ENCODE peak calls at places on chromosomes 12 and 14, in nine cellular contexts. One of them, this sample, is unnamed. For H3K27me3, the result is how much of the 10 kb centered on the place peaks cover.

GRCh38 chr12:77845831-77846230 is 15.1 kb downstream of the NAV3 start:
- DNase-seq in heart left ventricle: no peak
- DNase-seq in dorsolateral prefrontal cortex: no peak
- DNase-seq in Panc1: no peak
- DNase-seq in brain microvascular endothelial cell: peak
- DNase-seq in K562: no peak
- DNase-seq in psoas muscle: no peak
- DNase-seq in heart right ventricle: no peak
- DNase-seq in hepatocyte: no peak
- DNase-seq in this sample: no peak

GRCh38 chr12:99809921-99810320 is 162.4 kb downstream of the GARIN6 start:
- DNase-seq in heart right ventricle: no peak
- DNase-seq in heart left ventricle: no peak
- DNase-seq in hepatocyte: peak
- DNase-seq in dorsolateral prefrontal cortex: no peak
- DNase-seq in Panc1: no peak
- DNase-seq in brain microvascular endothelial cell: no peak
- DNase-seq in psoas muscle: no peak
- DNase-seq in K562: no peak
- DNase-seq in this sample: no peak

GRCh38 chr12:128802756-128803155 is 21.0 kb downstream of the SLC15A4 start:
- DNase-seq in brain microvascular endothelial cell: no peak
- DNase-seq in dorsolateral prefrontal cortex: no peak
- DNase-seq in heart right ventricle: no peak
- DNase-seq in K562: no peak
- DNase-seq in psoas muscle: peak
- DNase-seq in Panc1: no peak
- DNase-seq in hepatocyte: no peak
- DNase-seq in heart left ventricle: no peak
- DNase-seq in this sample: no peak

GRCh38 chr12:114697741-114698565 is 14.0 kb upstream of the TBX3 start:
- DNase-seq in hepatocyte: peak
- DNase-seq in heart right ventricle: no peak
- DNase-seq in Panc1: no peak
- DNase-seq in brain microvascular endothelial cell: no peak
- DNase-seq in K562: no peak
- DNase-seq in heart left ventricle: no peak
- DNase-seq in dorsolateral prefrontal cortex: no peak
- DNase-seq in psoas muscle: no peak
- DNase-seq in this sample: no peak

GRCh38 chr14:105379946-105380345 is 18.4 kb upstream of the TEX22 start:
- DNase-seq in K562: no peak
- DNase-seq in dorsolateral prefrontal cortex: no peak
- DNase-seq in heart left ventricle: no peak
- DNase-seq in hepatocyte: no peak
- DNase-seq in psoas muscle: peak
- DNase-seq in brain microvascular endothelial cell: no peak
- DNase-seq in heart right ventricle: no peak
- DNase-seq in Panc1: no peak
- DNase-seq in this sample: no peak

GRCh38 chr12:120625557-120626419 is 14.6 kb upstream of the CABP1 start:
- DNase-seq in Panc1: no peak
- DNase-seq in dorsolateral prefrontal cortex: no peak
- DNase-seq in heart left ventricle: no peak
- DNase-seq in hepatocyte: no peak
- DNase-seq in heart right ventricle: no peak
- DNase-seq in psoas muscle: no peak
- DNase-seq in K562: peak
- DNase-seq in brain microvascular endothelial cell: no peak
- DNase-seq in this sample: no peak

GRCh38 chr14:90740081-90740480 is 76.1 kb downstream of the TTC7B start:
- DNase-seq in hepatocyte: no peak
- DNase-seq in dorsolateral prefrontal cortex: no peak
- DNase-seq in psoas muscle: no peak
- DNase-seq in K562: no peak
- DNase-seq in brain microvascular endothelial cell: no peak
- DNase-seq in heart right ventricle: no peak
- DNase-seq in Panc1: no peak
- DNase-seq in heart left ventricle: no peak
- DNase-seq in this sample: peak

GRCh38 chr12:70638639-70639349 is 1.6 kb upstream of the PTPRB start:
- DNase-seq in dorsolateral prefrontal cortex: no peak
- DNase-seq in heart right ventricle: no peak
- DNase-seq in heart left ventricle: no peak
- DNase-seq in hepatocyte: no peak
- DNase-seq in Panc1: no peak
- DNase-seq in brain microvascular endothelial cell: no peak
- DNase-seq in psoas muscle: no peak
- DNase-seq in K562: no peak
- DNase-seq in this sample: no peak

GRCh38 chr12:79370021-79370420 is 320.7 kb downstream of the PAWR start:
- DNase-seq in hepatocyte: no peak
- DNase-seq in psoas muscle: no peak
- DNase-seq in heart right ventricle: no peak
- DNase-seq in Panc1: no peak
- DNase-seq in brain microvascular endothelial cell: peak
- DNase-seq in K562: no peak
- DNase-seq in heart left ventricle: no peak
- DNase-seq in dorsolateral prefrontal cortex: no peak
- DNase-seq in this sample: no peak

GRCh38 chr12:116454950-116455447 is 104.2 kb upstream of the MAP1LC3B2 start:
- DNase-seq in Panc1: peak
- DNase-seq in K562: no peak
- DNase-seq in heart left ventricle: no peak
- DNase-seq in hepatocyte: peak
- DNase-seq in brain microvascular endothelial cell: peak
- DNase-seq in dorsolateral prefrontal cortex: no peak
- DNase-seq in psoas muscle: no peak
- DNase-seq in heart right ventricle: no peak
- DNase-seq in this sample: no peak

GRCh38 chr14:91654836-91655235 is 77.0 kb downstream of the CATSPERB start:
- DNase-seq in heart right ventricle: no peak
- DNase-seq in Panc1: no peak
- DNase-seq in heart left ventricle: no peak
- DNase-seq in hepatocyte: no peak
- DNase-seq in K562: no peak
- DNase-seq in psoas muscle: no peak
- DNase-seq in dorsolateral prefrontal cortex: no peak
- DNase-seq in brain microvascular endothelial cell: no peak
- DNase-seq in this sample: no peak

GRCh38 chr12:86727151-86727550 is 471.0 kb upstream of the MGAT4C start:
- DNase-seq in heart right ventricle: no peak
- DNase-seq in psoas muscle: no peak
- DNase-seq in Panc1: no peak
- DNase-seq in brain microvascular endothelial cell: no peak
- DNase-seq in heart left ventricle: no peak
- DNase-seq in dorsolateral prefrontal cortex: no peak
- DNase-seq in K562: no peak
- DNase-seq in hepatocyte: no peak
- DNase-seq in this sample: no peak

GRCh38 chr12:19616781-19617180 is 177.5 kb downstream of the AEBP2 start:
- DNase-seq in Panc1: no peak
- DNase-seq in heart right ventricle: no peak
- DNase-seq in dorsolateral prefrontal cortex: no peak
- DNase-seq in hepatocyte: no peak
- DNase-seq in K562: no peak
- DNase-seq in brain microvascular endothelial cell: no peak
- DNase-seq in psoas muscle: no peak
- DNase-seq in heart left ventricle: no peak
- DNase-seq in this sample: no peak

GRCh38 chr12:79690606-79691298 is at the start of gene PAWR:
- DNase-seq in heart left ventricle: peak
- DNase-seq in dorsolateral prefrontal cortex: no peak
- DNase-seq in hepatocyte: peak
- DNase-seq in brain microvascular endothelial cell: peak
- DNase-seq in Panc1: no peak
- DNase-seq in K562: no peak
- DNase-seq in psoas muscle: peak
- DNase-seq in heart right ventricle: peak
- DNase-seq in this sample: no peak

GRCh38 chr12:130013771-130014484 is 110.1 kb upstream of the TMEM132D start:
- DNase-seq in hepatocyte: peak
- DNase-seq in brain microvascular endothelial cell: peak
- DNase-seq in psoas muscle: no peak
- DNase-seq in heart left ventricle: no peak
- DNase-seq in K562: peak
- DNase-seq in Panc1: peak
- DNase-seq in dorsolateral prefrontal cortex: peak
- DNase-seq in heart right ventricle: no peak
- DNase-seq in this sample: no peak

DNA sequence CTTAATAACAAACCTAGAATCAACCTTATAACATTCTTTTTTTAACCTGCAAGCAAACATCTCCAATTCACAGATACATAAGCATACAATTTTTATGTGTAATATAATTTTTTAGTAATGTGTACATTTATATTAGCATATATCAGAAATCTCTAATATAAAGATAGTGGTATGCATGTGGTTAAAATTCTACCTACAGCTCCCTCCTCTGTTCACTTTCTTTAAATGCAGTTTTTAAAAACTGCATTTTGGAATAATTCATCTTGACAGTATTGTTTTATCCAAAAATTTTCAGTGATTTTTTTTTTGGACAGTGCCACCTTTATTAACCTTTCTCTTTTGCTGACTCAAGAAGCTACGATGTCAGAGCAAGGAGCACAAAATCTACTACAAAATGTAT is 13.2 kb upstream of the RXYLT1 start:
- DNase-seq in dorsolateral prefrontal cortex: no peak
- DNase-seq in brain microvascular endothelial cell: no peak
- DNase-seq in Panc1: no peak
- DNase-seq in hepatocyte: no peak
- DNase-seq in heart right ventricle: no peak
- DNase-seq in K562: no peak
- DNase-seq in psoas muscle: no peak
- DNase-seq in heart left ventricle: no peak
- DNase-seq in this sample: no peak
- TF ChIP-seq CTCF in dorsolateral prefrontal cortex: no peak
- TF ChIP-seq CTCF in brain microvascular endothelial cell: peak
- TF ChIP-seq CTCF in Panc1: no peak
- TF ChIP-seq CTCF in hepatocyte: peak
- TF ChIP-seq CTCF in heart right ventricle: no peak
- TF ChIP-seq CTCF in K562: no peak
- TF ChIP-seq CTCF in psoas muscle: no peak
- TF ChIP-seq CTCF in heart left ventricle: peak
- TF ChIP-seq CTCF in this sample: peak

DNA sequence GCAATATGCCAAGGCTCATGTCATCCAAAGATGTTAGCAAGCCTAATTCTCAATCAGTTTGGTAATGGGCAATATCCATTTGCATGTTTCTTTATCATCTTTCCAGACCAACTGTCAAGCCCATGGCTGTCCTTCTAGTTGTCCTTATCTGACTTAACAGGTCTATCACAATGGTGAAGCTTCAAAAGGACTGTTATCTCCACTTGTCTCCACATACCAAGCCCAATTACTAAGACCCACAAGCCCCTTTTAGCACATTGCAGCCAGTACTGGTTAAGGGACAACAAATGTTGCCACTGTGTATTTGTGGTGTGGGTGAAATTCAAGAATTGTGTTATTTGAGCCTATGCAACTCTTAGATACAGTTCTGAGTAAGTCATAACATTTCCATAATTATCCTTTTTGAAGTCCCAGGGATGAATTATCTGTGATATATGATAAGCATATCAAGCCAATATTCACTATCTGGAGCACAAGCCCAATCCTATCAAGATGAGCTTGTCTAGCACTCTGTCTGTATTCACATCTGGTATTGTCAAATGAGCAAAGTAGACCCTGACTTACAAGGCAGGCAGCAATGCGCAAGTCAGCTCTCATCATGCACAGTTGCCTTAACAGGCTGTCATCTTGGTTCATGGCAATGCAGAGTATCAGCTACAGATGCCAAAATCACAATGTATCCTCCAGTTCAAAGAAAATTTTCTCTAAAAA is 19.3 kb upstream of the ST8SIA1 start:
- DNase-seq in brain microvascular endothelial cell: no peak
- DNase-seq in Panc1: no peak
- DNase-seq in heart left ventricle: no peak
- DNase-seq in dorsolateral prefrontal cortex: no peak
- DNase-seq in heart right ventricle: no peak
- DNase-seq in psoas muscle: no peak
- DNase-seq in K562: peak
- DNase-seq in hepatocyte: no peak
- DNase-seq in this sample: no peak
- H3K27me3 ChIP-seq in brain microvascular endothelial cell: under half
- H3K27me3 ChIP-seq in Panc1: under half
- H3K27me3 ChIP-seq in heart left ventricle: under half
- H3K27me3 ChIP-seq in dorsolateral prefrontal cortex: under half
- H3K27me3 ChIP-seq in heart right ventricle: under half
- H3K27me3 ChIP-seq in psoas muscle: under half
- H3K27me3 ChIP-seq in K562: under half
- H3K27me3 ChIP-seq in hepatocyte: under half
- H3K27me3 ChIP-seq in this sample: under half

DNA sequence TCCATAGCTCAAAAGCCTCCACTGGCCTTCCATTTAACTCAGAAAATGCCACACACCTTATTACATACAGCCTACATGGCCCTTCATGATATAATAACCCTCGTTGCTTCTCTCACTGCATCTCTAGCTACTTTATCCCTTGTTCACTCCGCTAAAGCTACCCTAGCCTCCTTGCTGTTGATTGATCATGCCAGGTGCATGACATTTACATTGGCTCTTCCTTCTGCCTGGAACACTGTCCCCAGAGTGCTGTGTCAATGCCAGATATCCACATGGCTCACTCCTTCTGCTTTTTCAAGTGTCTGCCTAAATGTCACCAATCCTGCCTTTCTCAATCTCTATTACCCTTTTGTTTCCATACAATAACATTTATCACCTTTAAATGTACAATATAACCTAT is 58.3 kb downstream of the CAND1 start:
- DNase-seq in Panc1: no peak
- DNase-seq in psoas muscle: no peak
- DNase-seq in hepatocyte: no peak
- DNase-seq in heart left ventricle: no peak
- DNase-seq in brain microvascular endothelial cell: no peak
- DNase-seq in dorsolateral prefrontal cortex: no peak
- DNase-seq in K562: no peak
- DNase-seq in heart right ventricle: no peak
- DNase-seq in this sample: no peak
- H3K27ac ChIP-seq in Panc1: no peak
- H3K27ac ChIP-seq in psoas muscle: peak
- H3K27ac ChIP-seq in hepatocyte: no peak
- H3K27ac ChIP-seq in heart left ventricle: no peak
- H3K27ac ChIP-seq in brain microvascular endothelial cell: no peak
- H3K27ac ChIP-seq in dorsolateral prefrontal cortex: no peak
- H3K27ac ChIP-seq in K562: no peak
- H3K27ac ChIP-seq in heart right ventricle: no peak
- H3K27ac ChIP-seq in this sample: no peak

DNA sequence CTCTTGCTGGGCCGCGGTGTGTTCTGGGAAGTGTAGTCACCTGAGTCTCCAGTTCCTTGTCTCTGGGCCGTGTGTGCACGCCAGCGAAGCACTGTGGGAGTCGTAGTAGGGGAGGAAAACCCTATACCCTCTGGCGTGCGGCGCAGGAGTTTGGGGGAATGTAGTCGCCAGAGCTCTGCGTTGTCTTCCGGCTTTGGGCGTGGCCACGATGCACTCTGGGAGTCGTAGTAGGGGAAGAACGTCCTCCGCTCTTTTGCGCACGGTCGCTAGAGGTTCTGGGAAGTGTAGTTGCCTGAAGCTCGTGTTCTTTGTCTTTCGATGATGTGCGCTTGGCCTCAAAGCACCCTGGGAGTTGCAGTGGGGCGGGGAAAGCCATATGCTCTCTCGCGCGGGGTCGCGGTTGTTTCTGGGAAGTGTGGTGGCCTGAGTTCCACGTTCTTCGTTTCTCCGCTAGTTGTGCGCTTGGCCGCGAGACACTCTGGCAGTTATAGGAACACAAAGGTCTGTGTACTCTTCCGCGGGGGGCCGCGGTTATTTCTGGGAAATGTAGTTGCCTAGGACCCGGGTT is 588 bp upstream of the ZNF140 start:
- DNase-seq in psoas muscle: peak
- DNase-seq in heart left ventricle: peak
- DNase-seq in dorsolateral prefrontal cortex: peak
- DNase-seq in Panc1: peak
- DNase-seq in hepatocyte: peak
- DNase-seq in K562: peak
- DNase-seq in heart right ventricle: peak
- DNase-seq in brain microvascular endothelial cell: peak
- DNase-seq in this sample: peak
- TF ChIP-seq CTCF in psoas muscle: no peak
- TF ChIP-seq CTCF in heart left ventricle: no peak
- TF ChIP-seq CTCF in dorsolateral prefrontal cortex: no peak
- TF ChIP-seq CTCF in Panc1: no peak
- TF ChIP-seq CTCF in hepatocyte: no peak
- TF ChIP-seq CTCF in K562: peak
- TF ChIP-seq CTCF in heart right ventricle: no peak
- TF ChIP-seq CTCF in brain microvascular endothelial cell: peak
- TF ChIP-seq CTCF in this sample: no peak

This sample was measured in right atrium auricular region.